ENCODE peak calls at places on chromosomes 1 and 21, in five cellular contexts. E is upper lobe of left lung, H is HepG2, Q is GM12878, D is K562. N is an unnamed sample. For H3K27me3, the result is how much of the 10 kb centered on the place peaks cover.

GRCh38 chr1:243831463-243831862 is 18.6 kb downstream of the AKT3 start:
- ATAC-seq in E (no peak), H (no peak), Q (no peak), D (no peak), N (no peak)

GRCh38 chr1:203381151-203381751 is 30.3 kb upstream of the FMOD start:
- ATAC-seq in E (peak), H (no peak), Q (peak), D (no peak), N (no peak)

GRCh38 chr1:164772635-164773034 is 213.7 kb downstream of the PBX1 start:
- ATAC-seq in E (peak), H (no peak), Q (peak), D (peak), N (peak)

GRCh38 chr1:26717066-26717465 is 21.3 kb downstream of the ARID1A start:
- ATAC-seq in E (peak), H (no peak), Q (no peak), D (peak), N (peak)

GRCh38 chr1:10676987-10677386 is 119.5 kb downstream of the CASZ1 start:
- ATAC-seq in E (no peak), H (no peak), Q (no peak), D (no peak), N (no peak)

GRCh38 chr1:6358144-6358624 is 35.4 kb downstream of the ACOT7 start:
- ATAC-seq in E (no peak), H (no peak), Q (no peak), D (no peak), N (no peak)

GRCh38 chr1:111490220-111490619 is 13.2 kb downstream of the ADORA3 start:
- ATAC-seq in E (no peak), H (no peak), Q (no peak), D (no peak), N (no peak)

GRCh38 chr1:50827546-50827945 is 132.5 kb downstream of the FAF1 start:
- ATAC-seq in E (no peak), H (no peak), Q (no peak), D (no peak), N (no peak)

GRCh38 chr1:18350783-18351182 is 129.9 kb upstream of the KLHDC7A start:
- ATAC-seq in E (no peak), H (no peak), Q (no peak), D (peak), N (no peak)

GRCh38 chr1:29488086-29488793 is 251.9 kb downstream of the PTPRU start:
- ATAC-seq in E (no peak), H (no peak), Q (no peak), D (no peak), N (no peak)

GRCh38 chr1:206557636-206558473 is 50.5 kb downstream of the RASSF5 start:
- ATAC-seq in E (peak), H (peak), Q (peak), D (peak), N (no peak)

GRCh38 chr1:198449281-198449680 is 91.2 kb downstream of the ATP6V1G3 start:
- ATAC-seq in E (peak), H (no peak), Q (no peak), D (no peak), N (no peak)

GRCh38 chr1:160579216-160579701 is at the start of gene CD84:
- ATAC-seq in E (peak), H (no peak), Q (peak), D (peak), N (no peak)

GRCh38 chr1:207089627-207090265 is 1.1 kb downstream of the C4BPB start:
- ATAC-seq in E (no peak), H (no peak), Q (no peak), D (no peak), N (no peak)

GRCh38 chr1:228830185-228830953 is 95.1 kb downstream of the RHOU start:
- ATAC-seq in E (no peak), H (peak), Q (peak), D (no peak), N (no peak)

GRCh38 chr1:205001101-205001620 is 41.9 kb upstream of the CNTN2 start:
- ATAC-seq in E (no peak), H (no peak), Q (no peak), D (no peak), N (no peak)

GRCh38 chr1:205008896-205009295 is 34.1 kb upstream of the CNTN2 start:
- ATAC-seq in E (no peak), H (no peak), Q (no peak), D (no peak), N (no peak)

GRCh38 chr1:205009666-205010065 is 33.3 kb upstream of the CNTN2 start:
- ATAC-seq in E (no peak), H (no peak), Q (no peak), D (no peak), N (no peak)

GRCh38 chr1:205003358-205004145 is 39.5 kb upstream of the CNTN2 start:
- ATAC-seq in E (no peak), H (no peak), Q (no peak), D (no peak), N (no peak)

GRCh38 chr1:205004296-205004813 is 38.7 kb upstream of the CNTN2 start:
- ATAC-seq in E (peak), H (no peak), Q (no peak), D (no peak), N (peak)
- H3K27me3 ChIP-seq in E (under half), H (under half), Q (under half), D (half or more), N (under half)

GRCh38 chr21:38229260-38229877 is 27.4 kb upstream of the KCNJ15 start:
- ATAC-seq in E (no peak), H (no peak), Q (no peak), D (no peak), N (no peak)

GRCh38 chr21:38236232-38236631 is 20.6 kb upstream of the KCNJ15 start:
- ATAC-seq in E (no peak), H (no peak), Q (peak), D (no peak), N (no peak)

GRCh38 chr21:38240121-38240520 is 16.7 kb upstream of the KCNJ15 start:
- ATAC-seq in E (no peak), H (no peak), Q (no peak), D (no peak), N (no peak)

GRCh38 chr21:38234395-38235142 is 22.2 kb upstream of the KCNJ15 start:
- ATAC-seq in E (no peak), H (no peak), Q (no peak), D (no peak), N (no peak)
- TF ChIP-seq EP300 in E (no peak), H (no peak), Q (no peak), D (no peak), N (no peak)

GRCh38 chr1:202216691-202217090 is 23.1 kb downstream of the LGR6 start:
- ATAC-seq in E (no peak), H (peak), Q (no peak), D (no peak), N (no peak)
- H3K27me3 ChIP-seq in E (under half), H (under half), Q (under half), D (half or more), N (half or more)

DNA sequence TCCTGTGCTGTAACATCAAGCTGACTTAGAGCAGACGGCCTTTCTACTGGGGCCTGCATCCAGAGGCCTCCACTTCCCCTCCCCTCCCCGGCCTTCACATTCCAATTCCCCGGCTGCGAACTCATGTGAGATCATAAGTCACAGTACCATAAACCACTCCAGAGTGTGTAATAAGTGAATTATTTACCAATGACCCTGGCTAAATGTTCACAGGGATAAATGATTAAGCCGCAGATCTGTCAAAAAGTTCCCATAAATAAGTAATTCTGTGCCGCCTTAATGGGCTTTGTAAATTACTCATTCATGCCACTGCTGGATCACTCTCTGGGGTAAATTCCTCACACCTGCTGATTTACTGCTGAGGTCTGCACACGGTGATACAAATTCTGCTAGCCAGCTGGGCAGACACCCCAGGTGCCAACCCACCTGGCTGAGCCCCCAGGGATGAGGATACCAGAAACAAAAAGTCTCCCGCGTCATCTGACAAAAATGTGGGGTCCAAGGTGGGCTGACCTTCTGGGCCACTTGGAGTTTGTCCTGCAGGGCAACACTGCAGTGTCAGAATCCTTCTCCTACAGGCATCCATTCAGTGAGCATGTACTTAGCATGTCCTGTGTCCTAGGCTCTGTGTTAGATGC is 27.3 kb upstream of the KIRREL1 start:
- ATAC-seq in E (no peak), H (peak), Q (no peak), D (no peak), N (no peak)
- TF ChIP-seq EP300 in E (no peak), H (no peak), Q (no peak), D (no peak), N (no peak)

GRCh38 chr1:22139817-22140216 is 3.1 kb downstream of the WNT4 start:
- ATAC-seq in E (no peak), H (no peak), Q (no peak), D (no peak), N (no peak)
- H3K27me3 ChIP-seq in E (under half), H (under half), Q (under half), D (half or more), N (half or more)

GRCh38 chr1:114702699-114703098 is 7.4 kb upstream of the AMPD1 start:
- ATAC-seq in E (no peak), H (no peak), Q (peak), D (peak), N (no peak)

GRCh38 chr1:114712987-114713386 is 3.6 kb downstream of the NRAS start:
- ATAC-seq in E (no peak), H (no peak), Q (no peak), D (no peak), N (no peak)

GRCh38 chr1:114703242-114703641 is 7.9 kb upstream of the AMPD1 start:
- ATAC-seq in E (no peak), H (no peak), Q (peak), D (peak), N (no peak)

GRCh38 chr1:114710360-114710759 is 6.2 kb downstream of the NRAS start:
- ATAC-seq in E (no peak), H (no peak), Q (no peak), D (no peak), N (no peak)

GRCh38 chr1:114707604-114708003 is 9.0 kb downstream of the NRAS start:
- ATAC-seq in E (no peak), H (no peak), Q (no peak), D (no peak), N (no peak)
- TF ChIP-seq EP300 in E (no peak), H (no peak), Q (no peak), D (no peak), N (no peak)

GRCh38 chr1:41365320-41365633 is 4.0 kb downstream of the FOXO6 start:
- ATAC-seq in E (no peak), H (no peak), Q (no peak), D (no peak), N (no peak)
- H3K27me3 ChIP-seq in E (under half), H (under half), Q (under half), D (under half), N (under half)

DNA sequence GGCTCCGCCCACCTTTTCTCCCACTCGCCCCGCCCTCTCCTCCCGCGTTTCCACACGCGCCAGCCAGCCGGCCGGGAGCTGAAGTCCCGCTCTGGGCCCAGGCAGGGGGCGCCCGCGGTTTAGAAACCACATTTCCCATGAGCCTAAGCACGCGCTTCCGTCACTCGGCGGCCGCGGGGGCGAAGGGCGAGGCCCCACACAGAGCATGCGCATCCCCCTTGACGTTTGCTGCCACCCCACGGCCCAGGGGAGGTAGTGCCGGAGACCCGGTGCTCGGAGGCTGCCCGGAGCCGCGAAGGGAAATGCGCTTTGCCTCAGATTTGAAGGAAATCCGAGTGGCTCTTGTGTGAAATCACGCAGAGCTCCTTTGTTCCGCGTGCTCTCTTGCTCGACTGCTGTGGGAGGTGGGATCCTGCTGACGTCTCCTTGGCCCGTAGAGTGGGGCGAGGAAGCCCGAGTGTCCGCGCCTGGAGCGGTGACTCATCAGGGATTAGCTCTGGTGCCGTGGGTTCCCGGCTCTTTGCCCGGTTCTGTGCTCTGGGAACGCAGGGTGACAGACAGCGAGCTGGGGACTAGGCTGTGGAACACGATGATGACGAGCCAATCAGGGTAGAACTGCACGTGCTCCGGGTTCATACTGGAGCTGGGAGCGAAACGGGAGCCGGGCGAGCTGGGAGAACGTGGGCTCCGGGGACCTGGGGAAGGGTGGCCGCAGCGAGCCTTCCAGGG is 406 bp upstream of the B3GALNT2 start:
- ATAC-seq in E (peak), H (peak), Q (peak), D (peak), N (peak)
- TF ChIP-seq EP300 in E (no peak), H (no peak), Q (no peak), D (peak), N (peak)